ENCODE peak calls at places on chromosomes 1 and 21, in eight cellular contexts. One of them, this sample, is unnamed.

GRCh38 chr1:90718411-90719320 is 1.6 kb upstream of the BARHL2 start:
- DNase-seq in T-helper 2 cell: no peak
- DNase-seq in G401: peak
- DNase-seq in neural crest cell: no peak
- DNase-seq in iris pigment epithelial cell: no peak
- DNase-seq in mucosa of descending colon: no peak
- DNase-seq in activated CD4-positive, alpha-beta T cell treated with anti-CD3 and anti-CD28 coated beads for 48 hours: no peak
- DNase-seq in left ventricle myocardium superior: no peak
- DNase-seq in this sample: no peak

GRCh38 chr21:40732243-40732642 is 114.7 kb downstream of the DSCAM start:
- DNase-seq in T-helper 2 cell: no peak
- DNase-seq in G401: no peak
- DNase-seq in neural crest cell: no peak
- DNase-seq in iris pigment epithelial cell: no peak
- DNase-seq in mucosa of descending colon: no peak
- DNase-seq in activated CD4-positive, alpha-beta T cell treated with anti-CD3 and anti-CD28 coated beads for 48 hours: no peak
- DNase-seq in left ventricle myocardium superior: no peak
- DNase-seq in this sample: no peak

GRCh38 chr1:216898801-216899200 is 175.6 kb upstream of the ESRRG start:
- DNase-seq in T-helper 2 cell: no peak
- DNase-seq in G401: no peak
- DNase-seq in neural crest cell: no peak
- DNase-seq in iris pigment epithelial cell: no peak
- DNase-seq in mucosa of descending colon: no peak
- DNase-seq in activated CD4-positive, alpha-beta T cell treated with anti-CD3 and anti-CD28 coated beads for 48 hours: no peak
- DNase-seq in left ventricle myocardium superior: no peak
- DNase-seq in this sample: no peak

GRCh38 chr1:156475568-156476500 is 24.7 kb downstream of the MEF2D start:
- DNase-seq in T-helper 2 cell: no peak
- DNase-seq in G401: peak
- DNase-seq in neural crest cell: no peak
- DNase-seq in iris pigment epithelial cell: peak
- DNase-seq in mucosa of descending colon: peak
- DNase-seq in activated CD4-positive, alpha-beta T cell treated with anti-CD3 and anti-CD28 coated beads for 48 hours: no peak
- DNase-seq in left ventricle myocardium superior: peak
- DNase-seq in this sample: no peak

GRCh38 chr1:54271341-54271740 is 71.4 kb downstream of the MRPL37 start:
- DNase-seq in T-helper 2 cell: no peak
- DNase-seq in G401: peak
- DNase-seq in neural crest cell: no peak
- DNase-seq in iris pigment epithelial cell: no peak
- DNase-seq in mucosa of descending colon: no peak
- DNase-seq in activated CD4-positive, alpha-beta T cell treated with anti-CD3 and anti-CD28 coated beads for 48 hours: no peak
- DNase-seq in left ventricle myocardium superior: peak
- DNase-seq in this sample: no peak

GRCh38 chr1:3314561-3315271 is 139.7 kb upstream of the ARHGEF16 start:
- DNase-seq in T-helper 2 cell: no peak
- DNase-seq in G401: no peak
- DNase-seq in neural crest cell: no peak
- DNase-seq in iris pigment epithelial cell: peak
- DNase-seq in mucosa of descending colon: no peak
- DNase-seq in activated CD4-positive, alpha-beta T cell treated with anti-CD3 and anti-CD28 coated beads for 48 hours: no peak
- DNase-seq in left ventricle myocardium superior: no peak
- DNase-seq in this sample: no peak

GRCh38 chr1:63051356-63051755 is 267.4 kb downstream of the ATG4C start:
- DNase-seq in T-helper 2 cell: no peak
- DNase-seq in G401: no peak
- DNase-seq in neural crest cell: no peak
- DNase-seq in iris pigment epithelial cell: no peak
- DNase-seq in mucosa of descending colon: no peak
- DNase-seq in activated CD4-positive, alpha-beta T cell treated with anti-CD3 and anti-CD28 coated beads for 48 hours: no peak
- DNase-seq in left ventricle myocardium superior: no peak
- DNase-seq in this sample: no peak

GRCh38 chr1:226082959-226083302 is 20.4 kb downstream of the H3-3A start:
- DNase-seq in T-helper 2 cell: no peak
- DNase-seq in G401: peak
- DNase-seq in neural crest cell: peak
- DNase-seq in iris pigment epithelial cell: peak
- DNase-seq in mucosa of descending colon: peak
- DNase-seq in activated CD4-positive, alpha-beta T cell treated with anti-CD3 and anti-CD28 coated beads for 48 hours: no peak
- DNase-seq in left ventricle myocardium superior: peak
- DNase-seq in this sample: no peak

GRCh38 chr21:15687208-15687607 is 42.6 kb upstream of the USP25 start:
- DNase-seq in T-helper 2 cell: no peak
- DNase-seq in G401: no peak
- DNase-seq in neural crest cell: no peak
- DNase-seq in iris pigment epithelial cell: peak
- DNase-seq in mucosa of descending colon: no peak
- DNase-seq in activated CD4-positive, alpha-beta T cell treated with anti-CD3 and anti-CD28 coated beads for 48 hours: no peak
- DNase-seq in left ventricle myocardium superior: no peak
- DNase-seq in this sample: no peak